ENCODE peak calls at places on chromosomes 11 and 22, in six cellular contexts. W is transverse colon, O is A549, P is tibial nerve, U is upper lobe of left lung, Y is HepG2. E is an unnamed sample.

GRCh38 chr11:3859373-3859881 is 4.0 kb downstream of the STIM1 start:
- DNase-seq in P (no peak), W (peak; percentile 54), U (no peak), Y (no peak), O (no peak), E (no peak)

GRCh38 chr11:75265851-75266531 is 25.4 kb downstream of the TPBGL start:
- DNase-seq in U (no peak), P (no peak), Y (peak; percentile 75), W (peak; percentile 6), O (no peak), E (no peak)

GRCh38 chr11:73493838-73494598 is 103.9 kb downstream of the FAM168A start:
- DNase-seq in W (no peak), P (no peak), Y (peak; percentile 46), U (no peak), O (no peak), E (no peak)

GRCh38 chr22:24512043-24512442 is 16.9 kb downstream of the UPB1 start:
- DNase-seq in W (no peak), O (no peak), P (no peak), U (no peak), Y (no peak), E (peak; percentile 4)

GRCh38 chr11:79232346-79232745 is 208.5 kb downstream of the TENM4 start:
- DNase-seq in U (no peak), W (no peak), Y (no peak), O (no peak), P (no peak), E (no peak)

GRCh38 chr11:15663778-15664218 is 549.1 kb downstream of the INSC start:
- DNase-seq in Y (no peak), O (no peak), W (no peak), U (no peak), P (no peak), E (no peak)

GRCh38 chr11:9060700-9061111 is 30.7 kb downstream of the SCUBE2 start:
- DNase-seq in P (no peak), O (peak; percentile 18), W (no peak), U (no peak), Y (peak; percentile 23), E (no peak)

GRCh38 chr11:122032317-122032716 is 83.7 kb downstream of the BLID start:
- DNase-seq in O (no peak), P (peak; percentile 48), Y (no peak), U (no peak), W (no peak), E (no peak)

GRCh38 chr22:40939202-40939601 is 12.0 kb upstream of the RBX1 start:
- DNase-seq in W (no peak), U (no peak), O (no peak), Y (no peak), P (no peak), E (no peak)

GRCh38 chr11:135027461-135027860 is 615.4 kb upstream of the B3GAT1 start:
- DNase-seq in O (no peak), P (no peak), Y (peak; percentile 12), U (no peak), W (peak; percentile 11), E (no peak)

GRCh38 chr11:46408407-46408986 is 16.9 kb upstream of the CHRM4 start:
- DNase-seq in Y (no peak), P (no peak), W (no peak), O (no peak), U (peak; percentile 21), E (no peak)

GRCh38 chr11:44631831-44632230 is 66.4 kb downstream of the CD82 start:
- DNase-seq in P (no peak), W (no peak), O (no peak), U (no peak), Y (no peak), E (peak; percentile 13)

GRCh38 chr11:84103096-84103495 is 816.9 kb upstream of the CCDC90B start:
- DNase-seq in O (no peak), P (no peak), W (no peak), U (no peak), Y (no peak), E (no peak)

GRCh38 chr11:17633279-17633986 is 85.9 kb upstream of the MYOD1 start:
- DNase-seq in W (no peak), P (no peak), Y (no peak), U (peak; percentile 59), O (no peak), E (no peak)

GRCh38 chr11:9765320-9766101 is 101.6 kb downstream of the SWAP70 start:
- DNase-seq in O (no peak), W (no peak), U (no peak), P (peak; percentile 42), Y (peak; percentile 92), E (peak; percentile 65)

GRCh38 chr22:21791635-21792625 is 56.3 kb upstream of the YPEL1 start:
- DNase-seq in W (no peak), Y (no peak), P (no peak), O (no peak), U (no peak), E (no peak)
- TF ChIP-seq EP300 in W (no peak), Y (no peak), P (no peak), O (no peak), U (no peak), E (no peak)

GRCh38 chr22:35315141-35315854 is 15.6 kb downstream of the TOM1 start:
- DNase-seq in U (no peak), O (no peak), W (no peak), Y (no peak), P (peak; percentile 5), E (no peak)
- H3K27ac ChIP-seq in U (no peak overlapping the region), O (peak overlapping the region; percentile 35), W (no peak overlapping the region), Y (no peak overlapping the region), P (no peak overlapping the region), E (no peak overlapping the region)

GRCh38 chr22:31290494-31291402 is 1.5 kb downstream of the PIK3IP1 start:
- DNase-seq in O (peak; percentile 78), Y (peak; percentile 78), P (peak; percentile 96), W (peak; percentile 98), U (peak; percentile 99), E (peak; percentile 92)
- TF ChIP-seq EP300 in O (no peak), Y (peak; percentile 45), P (peak; percentile 22), W (no peak), U (peak; percentile 87), E (no peak)

GRCh38 chr22:38132136-38132535 is 21.7 kb upstream of the BAIAP2L2 start:
- DNase-seq in U (no peak), O (no peak), W (no peak), Y (no peak), P (no peak), E (no peak)
- H3K27ac ChIP-seq in U (no peak overlapping the region), O (no peak overlapping the region), W (no peak overlapping the region), Y (no peak overlapping the region), P (no peak overlapping the region), E (no peak overlapping the region)

DNA sequence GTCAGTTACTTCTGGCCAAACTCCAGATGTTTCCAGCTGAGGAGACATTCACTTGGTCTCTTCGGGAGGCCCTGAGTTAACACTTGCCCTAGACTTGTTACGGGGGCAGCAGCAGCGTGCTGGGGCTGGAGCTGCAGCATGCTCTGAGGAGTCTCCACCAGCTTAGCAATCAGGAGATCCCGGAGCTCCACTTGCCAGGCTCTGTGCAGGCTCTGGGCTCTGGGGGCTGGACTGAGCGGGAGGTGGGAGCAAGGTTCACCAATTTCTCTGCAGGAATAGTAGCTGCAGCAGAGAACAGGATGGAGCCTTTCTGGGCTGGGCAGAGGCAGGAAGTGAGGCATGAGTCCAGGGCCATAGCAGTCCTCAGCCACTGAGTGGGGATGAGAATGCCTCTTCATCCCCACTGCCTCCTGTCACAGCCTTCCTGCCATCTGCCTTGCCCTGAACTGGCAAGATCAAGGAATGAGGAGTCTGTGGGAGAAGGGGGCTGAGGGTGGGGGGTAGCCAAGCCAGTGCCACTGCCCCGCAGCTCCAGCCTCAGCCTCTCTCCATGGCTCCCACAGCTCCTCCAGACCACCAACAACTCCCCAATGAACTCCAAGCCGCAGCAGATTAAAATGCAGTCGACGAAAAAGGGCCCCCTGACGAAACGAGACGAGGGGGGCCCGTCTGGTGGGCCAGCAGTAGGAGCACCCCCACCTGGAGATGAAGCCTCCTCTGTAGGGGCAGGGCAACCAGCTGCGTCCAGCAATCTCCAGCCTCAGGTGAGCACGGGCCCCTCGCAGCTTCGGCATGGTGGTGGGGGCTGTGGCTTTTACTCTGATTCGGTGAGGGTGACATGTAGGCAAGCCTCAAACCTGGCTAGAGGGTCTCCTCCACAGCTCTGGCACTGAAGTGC is 23.4 kb downstream of the GTPBP1 start:
- DNase-seq in Y (peak; percentile 28), U (peak; percentile 65), W (no peak), P (no peak), O (no peak), E (no peak)
- TF ChIP-seq EP300 in Y (no peak), U (no peak), W (no peak), P (no peak), O (no peak), E (no peak)

GRCh38 chr22:37552560-37553163 is 7.6 kb upstream of the CDC42EP1 start:
- DNase-seq in U (no peak), O (no peak), Y (no peak), P (no peak), W (peak; percentile 43), E (peak; percentile 75)
- H3K27ac ChIP-seq in U (peak overlapping the region; percentile 86), O (peak overlapping the region; percentile 86), Y (peak overlapping the region; percentile 25), P (peak overlapping the region; percentile 58), W (peak overlapping the region; percentile 53), E (peak overlapping the region; percentile 51)

DNA sequence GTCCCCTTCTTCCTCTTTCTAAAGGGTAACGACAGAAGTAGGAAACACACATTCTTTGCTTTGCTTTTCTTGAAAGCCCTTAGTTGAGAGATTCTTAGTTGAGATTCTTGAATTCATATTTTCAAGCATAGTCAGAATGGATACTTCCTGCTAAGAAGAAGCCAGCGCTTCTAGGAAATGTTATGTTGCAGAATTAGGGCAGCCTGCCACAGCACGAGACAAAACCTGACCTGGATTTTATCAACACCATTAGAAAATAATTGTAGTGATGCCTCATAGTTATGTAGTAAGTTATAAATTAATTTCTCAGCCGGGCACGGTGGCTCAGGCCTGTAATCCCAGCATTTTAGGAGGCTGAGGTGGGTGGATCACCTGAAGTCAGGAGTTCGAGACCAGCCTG is 37.9 kb upstream of the NUP160 start:
- DNase-seq in W (no peak), Y (no peak), O (no peak), U (no peak), P (no peak), E (peak; percentile 29)
- TF ChIP-seq EP300 in W (no peak), Y (no peak), O (no peak), U (peak; percentile 52), P (no peak), E (no peak)

E was measured in ovary.